ENCODE peak calls at places on chromosomes 7 and 10, in seven cellular contexts. M is neural progenitor cell; O is activated naive CD8-positive, alpha-beta T cell treated with anti-CD3 and anti-CD28 coated beads for 36 hours; T is ecto neural progenitor cell; Q is GM12865; B is stimulated activated CD4-positive, alpha-beta T cell treated with anti-CD3 and anti-CD28 coated beads, TNF-alpha, amount 100 ng/mL, for 24 hours; U is activated CD4-positive, alpha-beta T cell treated with anti-CD3 and anti-CD28 coated beads, Interleukin-2, amount 50 U/mL, for 4 hours. G is an unnamed sample.

GRCh38 chr7:30028749-30029635 is 780 bp downstream of the PLEKHA8 start:
- DNase-seq in O (no peak), Q (peak; percentile 65), M (peak; percentile 74), U (peak; percentile 2), B (no peak), T (no peak), G (no peak)

GRCh38 chr10:89888647-89889046 is 187.3 kb downstream of the KIF20B start:
- DNase-seq in U (no peak), T (no peak), M (no peak), Q (peak; percentile 26), O (no peak), B (no peak), G (no peak)

GRCh38 chr10:115093776-115094361 is 704 bp downstream of the ATRNL1 start:
- DNase-seq in T (peak; percentile 64), Q (peak; percentile 14), U (no peak), B (no peak), O (peak; percentile 28), M (peak; percentile 51), G (no peak)

GRCh38 chr7:16421333-16422099 is at the start of gene CRPPA:
- DNase-seq in Q (no peak), T (peak; percentile 71), O (peak; percentile 56), M (peak; percentile 68), U (peak; percentile 17), B (no peak), G (no peak)

GRCh38 chr10:26311383-26311940 is 94.9 kb downstream of the GAD2 start:
- DNase-seq in M (peak; percentile 73), O (no peak), T (no peak), B (no peak), Q (no peak), U (no peak), G (no peak)

GRCh38 chr7:135525426-135525825 is 15.5 kb upstream of the CNOT4 start:
- DNase-seq in M (no peak), T (no peak), B (no peak), Q (no peak), U (no peak), O (no peak), G (no peak)

GRCh38 chr7:136174477-136174876 is 197.3 kb upstream of the MTPN start:
- DNase-seq in B (no peak), Q (no peak), T (no peak), M (no peak), O (no peak), U (no peak), G (no peak)

GRCh38 chr7:158991824-158992621 is 135.7 kb downstream of the DYNC2I1 start:
- DNase-seq in U (no peak), B (no peak), M (no peak), Q (no peak), T (no peak), O (no peak), G (no peak)

GRCh38 chr10:19204239-19204917 is 155.8 kb downstream of the MALRD1 start:
- DNase-seq in Q (no peak), M (no peak), B (no peak), O (no peak), U (no peak), T (no peak), G (no peak)

GRCh38 chr7:1536768-1537630 is 6.5 kb downstream of the MAFK start:
- DNase-seq in B (no peak), Q (no peak), U (no peak), M (peak; percentile 83), O (no peak), T (peak; percentile 82), G (no peak)

GRCh38 chr7:25954395-25954794 is 197.6 kb upstream of the NFE2L3 start:
- DNase-seq in Q (no peak), O (no peak), U (no peak), M (no peak), B (no peak), T (no peak), G (no peak)

GRCh38 chr7:69817096-69817495 is 218.8 kb downstream of the AUTS2 start:
- DNase-seq in T (no peak), M (no peak), Q (no peak), O (no peak), B (no peak), U (no peak), G (no peak)

GRCh38 chr7:45663167-45663921 is 89.2 kb downstream of the ADCY1 start:
- DNase-seq in O (peak; percentile 15), Q (no peak), U (no peak), B (no peak), M (peak; percentile 52), T (peak; percentile 64), G (no peak)

GRCh38 chr7:43834463-43835251 is 34.7 kb downstream of the MRPS24 start:
- DNase-seq in Q (peak; percentile 87), O (peak; percentile 29), B (peak; percentile 16), M (no peak), U (peak; percentile 38), T (no peak), G (no peak)

GRCh38 chr10:79483948-79484347 is 28.4 kb upstream of the EIF5AL1 start:
- DNase-seq in B (no peak), O (no peak), Q (no peak), T (no peak), M (no peak), U (no peak), G (no peak)

GRCh38 chr7:108503112-108504026 is 22.6 kb downstream of the PNPLA8 start:
- DNase-seq in M (no peak), B (no peak), U (no peak), Q (peak; percentile 52), O (no peak), T (no peak), G (no peak)

GRCh38 chr10:86290933-86291615 is 75.5 kb downstream of the GRID1 start:
- DNase-seq in B (no peak), O (no peak), M (no peak), T (peak; percentile 21), U (no peak), Q (no peak), G (no peak)

GRCh38 chr10:30348378-30348776 is 701 bp downstream of the MTPAP start:
- DNase-seq in M (no peak), O (no peak), U (no peak), T (no peak), B (no peak), Q (no peak), G (no peak)

GRCh38 chr10:69479241-69479730 is 28.0 kb downstream of the TSPAN15 start:
- DNase-seq in U (no peak), T (no peak), M (no peak), Q (no peak), O (no peak), B (no peak), G (no peak)

GRCh38 chr10:132724436-132724835 is 61.5 kb downstream of the NKX6-2 start:
- DNase-seq in T (no peak), Q (no peak), U (no peak), B (no peak), M (no peak), O (no peak), G (no peak)

GRCh38 chr10:6667150-6667549 is 87.1 kb upstream of the PRKCQ start:
- DNase-seq in O (no peak), Q (no peak), T (no peak), B (no peak), M (no peak), U (no peak), G (no peak)

GRCh38 chr10:18583575-18584270 is 67.7 kb downstream of the NSUN6 start:
- DNase-seq in T (no peak), M (no peak), O (no peak), B (no peak), Q (no peak), U (no peak), G (no peak)

GRCh38 chr10:78584266-78584665 is 484.5 kb upstream of the ZMIZ1 start:
- DNase-seq in T (no peak), Q (no peak), B (no peak), U (no peak), O (no peak), M (no peak), G (no peak)

GRCh38 chr7:157010588-157011332 is at the start of gene MNX1:
- DNase-seq in Q (peak; percentile 90), B (no peak), T (peak; percentile 88), M (peak; percentile 92), U (peak; percentile 21), O (peak; percentile 68), G (peak; percentile 87)

GRCh38 chr7:18590744-18591340 is 95.3 kb downstream of the HDAC9 start:
- DNase-seq in T (no peak), B (no peak), M (peak; percentile 28), Q (peak; percentile 35), U (no peak), O (no peak), G (no peak)

GRCh38 chr7:47968852-47969774 is 10.3 kb downstream of the HUS1 start:
- DNase-seq in M (peak; percentile 86), Q (peak; percentile 74), O (peak; percentile 45), U (peak; percentile 46), T (peak; percentile 78), B (peak; percentile 24), G (peak; percentile 35)